ENCODE peak calls at places on chromosomes 6 and 20, in five cellular contexts. N is HT1080, Z is EL, A is HEK293T, E is amniotic epithelial cell. U is an unnamed sample.

GRCh38 chr6:73394577-73395354 is at the start of gene DDX43:
- DNase-seq in E (peak), A (no peak), N (no peak), Z (no peak), U (no peak)

GRCh38 chr20:15937179-15937578 is 636.1 kb downstream of the KIF16B start:
- DNase-seq in A (no peak), E (no peak), Z (no peak), N (no peak), U (no peak)

GRCh38 chr6:168370310-168370991 is 50.9 kb upstream of the DACT2 start:
- DNase-seq in Z (no peak), N (peak), E (no peak), A (peak), U (peak)

GRCh38 chr6:167401525-167402194 is 76.8 kb downstream of the TTLL2 start:
- DNase-seq in A (no peak), E (no peak), N (peak), Z (no peak), U (no peak)

GRCh38 chr20:45328451-45328850 is 19.8 kb downstream of the SDC4 start:
- DNase-seq in A (no peak), E (no peak), Z (no peak), N (no peak), U (no peak)

GRCh38 chr20:58538752-58539151 is 23.6 kb upstream of the APCDD1L start:
- DNase-seq in E (no peak), N (peak), A (no peak), Z (peak), U (no peak)

GRCh38 chr6:112665815-112666214 is 318.7 kb downstream of the RFPL4B start:
- DNase-seq in A (no peak), Z (peak), N (peak), E (peak), U (no peak)

GRCh38 chr20:46946181-46946624 is 51.6 kb downstream of the EYA2 start:
- DNase-seq in N (no peak), E (no peak), Z (no peak), A (no peak), U (no peak)

GRCh38 chr20:23096073-23096472 is 9.9 kb upstream of the CD93 start:
- DNase-seq in E (no peak), N (no peak), Z (no peak), A (no peak), U (no peak)

GRCh38 chr6:100678027-100678426 is 203.1 kb downstream of the ASCC3 start:
- DNase-seq in A (no peak), Z (no peak), N (no peak), E (peak), U (peak)

GRCh38 chr6:158646023-158646888 is 1.7 kb upstream of the DYNLT1 start:
- DNase-seq in E (no peak), A (no peak), Z (no peak), N (no peak), U (peak)

GRCh38 chr6:165751486-165751885 is 88.4 kb upstream of the PDE10A start:
- DNase-seq in E (no peak), Z (no peak), N (no peak), A (no peak), U (no peak)

GRCh38 chr6:159151266-159151855 is 17.8 kb upstream of the FNDC1 start:
- DNase-seq in A (peak), N (peak), E (peak), Z (peak), U (no peak)

GRCh38 chr6:28542440-28543293 is 17.0 kb downstream of the GPX5 start:
- DNase-seq in N (peak), E (peak), A (peak), Z (peak), U (peak)

GRCh38 chr6:136658711-136659110 is 108.5 kb upstream of the MAP7 start:
- DNase-seq in A (no peak), Z (no peak), E (no peak), N (no peak), U (no peak)

GRCh38 chr20:63166423-63167020 is 49.4 kb downstream of the YTHDF1 start:
- DNase-seq in E (no peak), Z (no peak), N (no peak), A (no peak), U (no peak)

GRCh38 chr6:79076160-79076559 is 1.9 kb downstream of the PHIP start:
- DNase-seq in Z (peak), E (peak), N (no peak), A (no peak), U (peak)

GRCh38 chr6:157656437-157657005 is 166.5 kb upstream of the SNX9 start:
- DNase-seq in N (peak), A (no peak), E (peak), Z (peak), U (no peak)

GRCh38 chr6:113352029-113352801 is 504.9 kb upstream of the MARCKS start:
- DNase-seq in A (no peak), E (peak), N (peak), Z (peak), U (no peak)

GRCh38 chr6:107489636-107490567 is at the start of gene SOBP:
- DNase-seq in E (no peak), A (peak), N (peak), Z (peak), U (no peak)

GRCh38 chr6:43274127-43274915 is 23.7 kb upstream of the SLC22A7 start:
- DNase-seq in A (no peak), E (no peak), Z (no peak), N (no peak), U (no peak)

GRCh38 chr20:63735859-63736718 is at the start of gene LIME1:
- DNase-seq in A (no peak), Z (no peak), E (no peak), N (no peak), U (peak)

GRCh38 chr6:16851044-16851540 is 89.8 kb upstream of the ATXN1 start:
- DNase-seq in Z (peak), A (no peak), E (no peak), N (no peak), U (no peak)

GRCh38 chr20:23092861-23093543 is 6.9 kb upstream of the CD93 start:
- DNase-seq in N (no peak), E (no peak), Z (no peak), A (no peak), U (no peak)

GRCh38 chr20:12535316-12535715 is 473.5 kb upstream of the SPTLC3 start:
- DNase-seq in N (peak), E (no peak), Z (no peak), A (no peak), U (no peak)

GRCh38 chr6:77334093-77334492 is 129.2 kb downstream of the HTR1B start:
- DNase-seq in N (no peak), E (no peak), Z (no peak), A (no peak), U (no peak)

GRCh38 chr6:167968091-167968490 is 29.4 kb upstream of the KIF25 start:
- DNase-seq in A (peak), E (peak), Z (peak), N (peak), U (peak)

GRCh38 chr6:109117346-109118035 is 22.2 kb downstream of the CEP57L1 start:
- DNase-seq in N (no peak), A (no peak), Z (no peak), E (no peak), U (no peak)

GRCh38 chr6:38012573-38012972 is 193.0 kb downstream of the ZFAND3 start:
- DNase-seq in E (peak), N (peak), A (peak), Z (peak), U (peak)

GRCh38 chr20:48405909-48406308 is 421.9 kb downstream of the PREX1 start:
- DNase-seq in Z (no peak), N (peak), E (no peak), A (no peak), U (peak)

GRCh38 chr6:81777586-81778268 is 25.2 kb upstream of the TENT5A start:
- DNase-seq in Z (no peak), N (no peak), A (no peak), E (no peak), U (no peak)

GRCh38 chr6:69339163-69339550 is 457.7 kb downstream of the LMBRD1 start:
- DNase-seq in E (no peak), A (no peak), Z (no peak), N (no peak), U (no peak)

GRCh38 chr6:93300661-93301060 is 118.7 kb downstream of the EPHA7 start:
- DNase-seq in A (no peak), E (peak), Z (no peak), N (peak), U (peak)

GRCh38 chr6:6629416-6629815 is 40.9 kb downstream of the LY86 start:
- DNase-seq in A (no peak), E (no peak), N (peak), Z (peak), U (no peak)

U was measured in T47D.